ENCODE peak calls at places on chromosomes 6 and 20, in seven cellular contexts. D, C, P, K, T, M and L are unnamed samples.

GRCh38 chr20:40493071-40493470 is 196.0 kb downstream of the MAFB start:
- DNase-seq in D (peak), C (no peak), P (peak), K (no peak), T (peak), M (no peak), L (peak)

GRCh38 chr6:33088931-33089640 is 13.3 kb downstream of the HLA-DPB1 start:
- DNase-seq in D (peak), C (no peak), P (no peak), K (no peak), T (no peak), M (no peak), L (peak)

GRCh38 chr6:39389372-39389767 is 66.9 kb upstream of the KCNK16 start:
- DNase-seq in D (peak), C (no peak), P (no peak), K (no peak), T (peak), M (no peak), L (peak)

GRCh38 chr6:16163066-16163465 is 34.2 kb downstream of the MYLIP start:
- DNase-seq in D (no peak), C (no peak), P (no peak), K (no peak), T (no peak), M (no peak), L (no peak)

GRCh38 chr6:159110013-159110412 is 59.2 kb upstream of the FNDC1 start:
- DNase-seq in D (peak), C (no peak), P (peak), K (no peak), T (peak), M (peak), L (peak)

GRCh38 chr20:34388678-34389077 is 25.6 kb downstream of the ITCH start:
- DNase-seq in D (no peak), C (no peak), P (no peak), K (no peak), T (no peak), M (no peak), L (no peak)

GRCh38 chr6:37137881-37138568 is 31.9 kb upstream of the PIM1 start:
- DNase-seq in D (peak), C (no peak), P (peak), K (no peak), T (peak), M (no peak), L (peak)

GRCh38 chr20:36116813-36117441 is 37.6 kb upstream of the EPB41L1 start:
- DNase-seq in D (peak), C (no peak), P (peak), K (no peak), T (peak), M (peak), L (peak)

GRCh38 chr20:34544109-34544793 is 14.3 kb upstream of the MAP1LC3A start:
- DNase-seq in D (no peak), C (no peak), P (no peak), K (no peak), T (no peak), M (no peak), L (no peak)

GRCh38 chr6:2913621-2914317 is 10.7 kb upstream of the SERPINB9 start:
- DNase-seq in D (no peak), C (no peak), P (no peak), K (no peak), T (no peak), M (no peak), L (no peak)

GRCh38 chr6:27177454-27178000 is 70.0 kb upstream of the PRSS16 start:
- DNase-seq in D (peak), C (peak), P (peak), K (peak), T (peak), M (peak), L (peak)

GRCh38 chr20:32909896-32910571 is 51.3 kb downstream of the EFCAB8 start:
- DNase-seq in D (no peak), C (no peak), P (no peak), K (no peak), T (no peak), M (no peak), L (no peak)

GRCh38 chr6:15081437-15081836 is 164.4 kb upstream of the JARID2 start:
- DNase-seq in D (no peak), C (no peak), P (no peak), K (no peak), T (no peak), M (no peak), L (no peak)

GRCh38 chr6:169723200-169723909 is 945 bp downstream of the PHF10 start:
- DNase-seq in D (peak), C (peak), P (peak), K (peak), T (peak), M (no peak), L (peak)

GRCh38 chr6:45900808-45901752 is 114.6 kb downstream of the CLIC5 start:
- DNase-seq in D (peak), C (no peak), P (peak), K (no peak), T (peak), M (no peak), L (no peak)

GRCh38 chr6:69349776-69350175 is 447.0 kb downstream of the LMBRD1 start:
- DNase-seq in D (no peak), C (no peak), P (no peak), K (no peak), T (no peak), M (no peak), L (no peak)

GRCh38 chr6:36735110-36735971 is 37.7 kb downstream of the RAB44 start:
- DNase-seq in D (peak), C (no peak), P (peak), K (peak), T (peak), M (peak), L (peak)

GRCh38 chr20:35743693-35744491 is 1.8 kb upstream of the RBM39 start:
- DNase-seq in D (peak), C (no peak), P (no peak), K (no peak), T (no peak), M (no peak), L (no peak)

GRCh38 chr6:43807228-43808061 is 37.4 kb downstream of the VEGFA start:
- DNase-seq in D (peak), C (no peak), P (no peak), K (no peak), T (no peak), M (no peak), L (peak)

GRCh38 chr20:63873477-63873971 is 8.5 kb downstream of the TPD52L2 start:
- DNase-seq in D (peak), C (no peak), P (peak), K (no peak), T (peak), M (no peak), L (peak)

GRCh38 chr6:18323935-18324707 is 59.8 kb upstream of the DEK start:
- DNase-seq in D (peak), C (no peak), P (peak), K (peak), T (peak), M (no peak), L (peak)

DNA sequence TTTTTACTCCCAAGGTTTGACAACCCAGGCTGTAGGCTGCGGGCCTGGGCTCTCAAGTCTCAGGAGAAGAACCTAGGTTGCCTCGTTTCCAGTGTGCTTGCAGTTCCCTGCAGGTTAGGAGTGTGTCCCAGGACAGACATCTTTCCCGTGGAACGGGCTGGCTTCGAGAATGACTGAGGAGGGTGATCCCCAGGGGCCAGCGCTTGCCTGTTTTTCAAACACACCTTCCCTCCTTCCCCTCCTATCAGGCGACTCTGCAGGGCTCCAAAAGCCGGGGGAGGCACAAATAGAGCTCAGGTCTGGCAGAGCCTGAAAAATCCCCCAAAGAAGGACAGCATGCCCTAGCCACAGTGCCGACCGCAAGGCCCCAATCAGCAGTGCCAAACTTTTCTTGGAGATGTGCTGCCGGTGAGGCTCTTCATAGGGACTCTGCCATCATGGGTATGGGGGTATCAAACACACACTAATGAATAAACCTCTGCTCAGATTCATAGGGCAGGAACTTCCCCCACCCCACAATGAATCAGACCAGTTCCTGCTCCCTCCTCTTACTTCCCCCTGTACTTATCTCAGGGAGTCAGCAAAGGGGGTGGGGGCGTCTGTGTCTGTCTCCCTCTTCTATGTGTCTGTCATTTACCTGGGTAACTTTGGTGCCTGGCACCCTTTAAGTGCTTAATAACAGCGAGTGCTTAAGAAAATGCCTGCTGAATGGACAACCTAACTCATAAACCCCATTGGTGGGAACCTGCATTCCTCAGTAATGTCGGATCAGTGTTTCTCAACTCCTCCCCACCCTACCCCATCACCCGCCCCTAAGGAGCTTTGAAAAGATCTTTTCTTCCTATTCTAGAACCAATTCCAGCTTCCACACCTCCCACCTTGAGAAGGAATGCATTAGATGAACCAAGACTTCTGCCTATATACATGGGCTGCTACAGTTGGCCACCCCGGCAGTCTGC is 1.6 kb downstream of the KCNG1 start:
- DNase-seq in D (no peak), C (no peak), P (peak), K (no peak), T (peak), M (no peak), L (peak)
- H3K4me3 ChIP-seq in D (peak), C (no peak), P (peak), K (no peak), T (peak), M (no peak), L (peak)

GRCh38 chr6:13432526-13433218 is 54.7 kb downstream of the GFOD1 start:
- DNase-seq in D (no peak), C (no peak), P (no peak), K (no peak), T (no peak), M (no peak), L (no peak)

GRCh38 chr6:13429406-13429753 is 58.0 kb downstream of the GFOD1 start:
- DNase-seq in D (no peak), C (no peak), P (no peak), K (no peak), T (no peak), M (no peak), L (no peak)

GRCh38 chr6:13431059-13431656 is 56.2 kb downstream of the GFOD1 start:
- DNase-seq in D (no peak), C (no peak), P (no peak), K (no peak), T (no peak), M (no peak), L (no peak)

GRCh38 chr6:13434455-13434775 is 53.0 kb downstream of the GFOD1 start:
- DNase-seq in D (no peak), C (no peak), P (no peak), K (no peak), T (no peak), M (no peak), L (no peak)

GRCh38 chr6:13431861-13432465 is 55.4 kb downstream of the GFOD1 start:
- DNase-seq in D (no peak), C (no peak), P (peak), K (no peak), T (peak), M (no peak), L (peak)
- TF ChIP-seq CTCF in D (no peak), C (no peak), P (no peak), K (no peak), T (no peak), M (no peak), L (no peak)

DNA sequence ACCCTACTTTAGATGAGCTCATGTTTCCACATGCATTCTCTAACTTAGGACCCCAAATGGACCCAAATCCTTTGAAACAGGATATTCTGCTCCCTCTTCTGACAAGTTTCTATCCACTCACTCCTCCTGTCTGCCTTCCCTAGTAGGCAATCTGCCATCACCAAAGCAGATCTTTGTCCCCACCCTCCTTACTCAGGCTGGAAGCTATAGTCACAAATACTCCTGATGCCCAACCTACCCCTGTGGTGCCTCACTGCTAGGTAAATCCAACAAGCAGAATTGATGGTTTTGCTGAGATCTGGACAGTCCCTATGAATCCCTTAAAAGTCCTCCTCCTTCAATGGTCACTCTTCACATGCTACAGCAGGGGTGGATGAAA is 21.7 kb downstream of the ELOVL5 start:
- DNase-seq in D (no peak), C (no peak), P (no peak), K (no peak), T (no peak), M (no peak), L (no peak)
- H3K4me3 ChIP-seq in D (no peak), C (no peak), P (no peak), K (no peak), T (no peak), M (no peak), L (no peak)

GRCh38 chr20:25319241-25320034 is 71.2 kb downstream of the ABHD12 start:
- DNase-seq in D (no peak), C (no peak), P (no peak), K (no peak), T (no peak), M (no peak), L (no peak)
- TF ChIP-seq CTCF in D (no peak), C (no peak), P (no peak), K (no peak), T (no peak), M (no peak), L (no peak)

GRCh38 chr20:57390604-57391438 is at the start of gene RBM38:
- DNase-seq in D (peak), C (peak), P (peak), K (no peak), T (no peak), M (no peak), L (peak)

GRCh38 chr20:57391439-57392129 is 388 bp downstream of the RBM38 start:
- DNase-seq in D (no peak), C (no peak), P (no peak), K (no peak), T (no peak), M (no peak), L (no peak)

GRCh38 chr20:57393321-57394086 is 2.3 kb downstream of the RBM38 start:
- DNase-seq in D (no peak), C (no peak), P (no peak), K (no peak), T (no peak), M (no peak), L (no peak)

GRCh38 chr20:57392512-57393271 is 1.5 kb downstream of the RBM38 start:
- DNase-seq in D (no peak), C (peak), P (no peak), K (peak), T (no peak), M (no peak), L (no peak)

GRCh38 chr20:57392130-57392445 is 892 bp downstream of the RBM38 start:
- DNase-seq in D (no peak), C (no peak), P (no peak), K (no peak), T (no peak), M (no peak), L (no peak)
- H3K4me3 ChIP-seq in D (peak), C (peak), P (peak), K (peak), T (peak), M (peak), L (peak)

GRCh38 chr6:55088896-55089295 is 85.4 kb upstream of the HCRTR2 start:
- DNase-seq in D (no peak), C (no peak), P (no peak), K (no peak), T (no peak), M (no peak), L (no peak)
- TF ChIP-seq CTCF in D (no peak), C (no peak), P (no peak), K (no peak), T (no peak), M (no peak), L (no peak)

DNA sequence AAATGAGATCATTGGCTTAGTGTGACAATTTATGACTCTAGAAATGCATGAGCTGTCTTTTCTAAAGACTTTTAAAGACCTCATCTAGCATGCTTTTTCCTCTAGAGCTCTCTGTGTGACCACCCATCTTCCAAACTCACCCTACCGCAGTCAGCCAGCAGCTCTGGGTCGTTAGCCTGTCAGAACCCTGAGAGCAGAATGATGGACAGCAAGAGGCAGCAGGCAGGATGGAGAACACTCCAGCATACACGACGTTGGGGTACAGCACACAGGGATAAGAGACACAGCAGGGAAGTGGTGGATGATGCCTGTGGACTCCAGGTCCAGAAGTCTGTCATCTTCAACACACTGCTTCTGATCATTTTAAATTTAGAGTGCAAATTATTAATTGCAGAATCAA is 45.1 kb upstream of the TBX18 start:
- DNase-seq in D (no peak), C (no peak), P (no peak), K (no peak), T (no peak), M (no peak), L (no peak)
- H3K4me3 ChIP-seq in D (no peak), C (no peak), P (no peak), K (no peak), T (no peak), M (no peak), L (no peak)

DNA sequence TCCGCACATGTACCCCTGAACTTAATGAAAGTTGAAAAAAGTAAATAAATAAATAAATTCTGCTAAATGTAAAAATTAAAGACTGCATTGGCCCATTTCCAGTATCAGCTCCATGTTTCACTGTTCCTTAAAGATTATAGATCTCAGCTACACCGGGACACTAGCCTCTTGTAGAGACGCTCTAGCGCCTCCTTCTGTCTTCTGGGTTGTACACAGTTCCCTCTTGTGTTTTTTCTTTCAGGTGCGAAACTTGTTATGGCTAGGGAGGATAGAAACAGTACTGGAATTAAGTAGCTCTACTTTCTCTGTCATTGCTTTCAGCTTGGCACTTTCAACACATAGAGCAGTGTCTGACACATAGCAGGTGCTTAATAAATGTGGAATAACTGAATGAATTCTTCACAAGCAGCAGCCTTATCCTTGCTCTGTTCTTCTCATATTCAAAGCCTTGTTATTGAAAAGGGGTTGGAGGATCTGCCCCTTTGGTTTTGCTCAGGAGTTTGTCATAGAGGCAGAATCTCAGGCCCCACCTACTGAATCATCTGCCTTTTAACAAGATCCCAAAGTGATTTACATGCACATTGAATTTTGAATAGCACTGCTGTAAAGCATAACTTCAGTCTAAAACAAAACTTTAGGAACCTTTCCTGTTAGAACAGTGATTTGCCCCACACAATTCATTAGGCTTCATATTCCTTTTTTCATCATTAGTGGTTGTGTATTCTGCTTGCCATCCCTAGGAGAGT is 92.3 kb downstream of the FIG4 start:
- DNase-seq in D (no peak), C (no peak), P (no peak), K (no peak), T (no peak), M (no peak), L (peak)
- TF ChIP-seq CTCF in D (peak), C (no peak), P (peak), K (no peak), T (peak), M (peak), L (peak)

GRCh38 chr20:53767206-53767924 is 173.7 kb upstream of the ZNF217 start:
- DNase-seq in D (no peak), C (no peak), P (no peak), K (no peak), T (no peak), M (no peak), L (no peak)

GRCh38 chr20:53760025-53760441 is 166.4 kb upstream of the ZNF217 start:
- DNase-seq in D (no peak), C (no peak), P (no peak), K (no peak), T (no peak), M (no peak), L (no peak)

GRCh38 chr20:53768329-53768728 is 174.7 kb upstream of the ZNF217 start:
- DNase-seq in D (no peak), C (no peak), P (no peak), K (no peak), T (no peak), M (no peak), L (no peak)

GRCh38 chr20:53763707-53764415 is 170.2 kb upstream of the ZNF217 start:
- DNase-seq in D (peak), C (no peak), P (peak), K (peak), T (peak), M (no peak), L (peak)

DNA sequence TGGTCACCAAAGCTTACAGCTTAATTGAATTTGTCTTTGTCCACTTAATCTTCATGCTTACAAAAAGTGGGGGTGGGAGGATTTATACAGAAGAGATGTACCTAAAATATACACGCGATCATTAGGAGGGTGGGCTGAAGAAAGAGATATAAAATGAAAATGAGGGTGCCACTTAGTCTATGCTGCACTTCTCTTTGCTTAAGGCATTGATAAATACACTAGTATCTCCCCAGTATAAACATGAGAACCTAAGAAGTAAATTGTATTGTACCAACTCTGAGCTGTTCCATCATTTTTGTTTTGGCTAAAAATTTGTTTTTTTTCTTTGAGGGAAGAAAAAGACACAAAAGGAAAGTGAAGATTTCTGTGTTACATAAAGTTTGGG is 170.8 kb upstream of the ZNF217 start:
- DNase-seq in D (no peak), C (no peak), P (no peak), K (no peak), T (no peak), M (no peak), L (no peak)
- H3K4me3 ChIP-seq in D (no peak), C (no peak), P (no peak), K (no peak), T (no peak), M (no peak), L (no peak)